ENCODE peak calls at places on chromosomes 12 and 14, in five cellular contexts. J is endothelial cell of umbilical vein, L is AG09309, S is RWPE1, V is RWPE2. P is an unnamed sample.

GRCh38 chr12:92421701-92422100 is 276.1 kb upstream of the BTG1 start:
- DNase-seq in J (peak), L (peak), S (no peak), V (no peak), P (no peak)

GRCh38 chr12:131167334-131167733 is 213.6 kb downstream of the ADGRD1 start:
- DNase-seq in J (no peak), L (no peak), S (no peak), V (no peak), P (no peak)

GRCh38 chr12:56880416-56881035 is 53.7 kb downstream of the SDR9C7 start:
- DNase-seq in J (no peak), L (no peak), S (no peak), V (no peak), P (no peak)

GRCh38 chr12:100953677-100954076 is 159.1 kb downstream of the ANO4 start:
- DNase-seq in J (no peak), L (no peak), S (no peak), V (no peak), P (no peak)

GRCh38 chr14:36717363-36717762 is 55.7 kb downstream of the PAX9 start:
- DNase-seq in J (no peak), L (no peak), S (no peak), V (no peak), P (no peak)

GRCh38 chr14:33408291-33408690 is 469.6 kb downstream of the NPAS3 start:
- DNase-seq in J (no peak), L (no peak), S (no peak), V (no peak), P (no peak)

GRCh38 chr12:79344855-79345840 is 345.6 kb downstream of the PAWR start:
- DNase-seq in J (peak), L (no peak), S (peak), V (no peak), P (peak)

GRCh38 chr12:51839310-51839943 is 9.1 kb downstream of the FIGNL2 start:
- DNase-seq in J (no peak), L (no peak), S (no peak), V (no peak), P (no peak)

GRCh38 chr14:60622920-60623263 is 26.4 kb downstream of the SIX1 start:
- DNase-seq in J (no peak), L (peak), S (no peak), V (no peak), P (no peak)

GRCh38 chr12:51908876-51909592 is 1.7 kb downstream of the ACVRL1 start:
- DNase-seq in J (no peak), L (no peak), S (no peak), V (no peak), P (no peak)

GRCh38 chr12:94690199-94690695 is 39.9 kb upstream of the TMCC3 start:
- DNase-seq in J (peak), L (no peak), S (no peak), V (no peak), P (no peak)

GRCh38 chr14:89473979-89474378 is 56.9 kb upstream of the FOXN3 start:
- DNase-seq in J (no peak), L (no peak), S (no peak), V (no peak), P (no peak)

GRCh38 chr12:52407918-52408317 is 1.8 kb upstream of the KRT82 start:
- DNase-seq in J (no peak), L (no peak), S (no peak), V (no peak), P (no peak)

GRCh38 chr14:21093769-21094681 is 4.4 kb downstream of the ZNF219 start:
- DNase-seq in J (no peak), L (no peak), S (no peak), V (no peak), P (no peak)

GRCh38 chr12:109870648-109871047 is 9.7 kb downstream of the GLTP start:
- DNase-seq in J (peak), L (no peak), S (no peak), V (no peak), P (no peak)

GRCh38 chr14:33949051-33950037 is 1.5 kb downstream of the EGLN3 start:
- DNase-seq in J (no peak), L (no peak), S (no peak), V (no peak), P (no peak)

GRCh38 chr12:34344851-34345522 is 322.7 kb downstream of the ALG10 start:
- DNase-seq in J (no peak), L (no peak), S (no peak), V (no peak), P (no peak)

GRCh38 chr14:83779266-83779665 is 1750.7 kb upstream of the FLRT2 start:
- DNase-seq in J (peak), L (no peak), S (peak), V (no peak), P (no peak)

GRCh38 chr12:51891843-51892242 is 3.9 kb downstream of the ANKRD33 start:
- DNase-seq in J (no peak), L (no peak), S (peak), V (no peak), P (no peak)

GRCh38 chr12:131844140-131844539 is 15.9 kb downstream of the MMP17 start:
- DNase-seq in J (no peak), L (no peak), S (no peak), V (no peak), P (no peak)

GRCh38 chr14:68722186-68722585 is 70.7 kb downstream of the ZFP36L1 start:
- DNase-seq in J (no peak), L (no peak), S (no peak), V (no peak), P (no peak)

GRCh38 chr12:10753066-10753465 is 29.9 kb upstream of the YBX3 start:
- DNase-seq in J (no peak), L (peak), S (peak), V (no peak), P (no peak)

GRCh38 chr14:34935552-34935951 is 47.2 kb upstream of the SRP54 start:
- DNase-seq in J (peak), L (no peak), S (no peak), V (no peak), P (no peak)

GRCh38 chr12:98816720-98817119 is 171.6 kb downstream of the APAF1 start:
- DNase-seq in J (no peak), L (no peak), S (no peak), V (no peak), P (no peak)

GRCh38 chr14:81400202-81400678 is at the start of gene STON2:
- DNase-seq in J (no peak), L (peak), S (peak), V (peak), P (no peak)

GRCh38 chr12:81327458-81327857 is 249.6 kb downstream of the ACSS3 start:
- DNase-seq in J (no peak), L (no peak), S (no peak), V (no peak), P (no peak)

GRCh38 chr12:124595444-124595843 is 28.0 kb upstream of the NCOR2 start:
- DNase-seq in J (no peak), L (no peak), S (no peak), V (no peak), P (no peak)

GRCh38 chr12:115872919-115873357 is 404.6 kb downstream of the MED13L start:
- DNase-seq in J (no peak), L (no peak), S (peak), V (peak), P (no peak)

GRCh38 chr12:93908846-93909592 is 231.8 kb downstream of the CRADD start:
- DNase-seq in J (no peak), L (no peak), S (peak), V (no peak), P (no peak)

GRCh38 chr14:61026523-61026922 is 45.5 kb downstream of the SLC38A6 start:
- DNase-seq in J (no peak), L (no peak), S (no peak), V (no peak), P (no peak)

GRCh38 chr14:36519431-36520321 is at the start of gene NKX2-1:
- DNase-seq in J (no peak), L (no peak), S (no peak), V (no peak), P (peak)

GRCh38 chr12:55745361-55746146 is 2.6 kb downstream of the GDF11 start:
- DNase-seq in J (no peak), L (no peak), S (no peak), V (no peak), P (no peak)

GRCh38 chr12:120692524-120693033 is 5.6 kb downstream of the MLEC start:
- DNase-seq in J (no peak), L (no peak), S (no peak), V (no peak), P (no peak)

GRCh38 chr12:21775130-21775920 is 819 bp upstream of the KCNJ8 start:
- DNase-seq in J (no peak), L (no peak), S (no peak), V (no peak), P (no peak)

GRCh38 chr12:21774358-21775129 is at the start of gene KCNJ8:
- DNase-seq in J (no peak), L (no peak), S (no peak), V (no peak), P (peak)

GRCh38 chr12:21773799-21774198 is 707 bp downstream of the KCNJ8 start:
- DNase-seq in J (no peak), L (no peak), S (no peak), V (no peak), P (no peak)

GRCh38 chr12:21771311-21771710 is 3.2 kb downstream of the KCNJ8 start:
- DNase-seq in J (no peak), L (no peak), S (no peak), V (no peak), P (no peak)

DNA sequence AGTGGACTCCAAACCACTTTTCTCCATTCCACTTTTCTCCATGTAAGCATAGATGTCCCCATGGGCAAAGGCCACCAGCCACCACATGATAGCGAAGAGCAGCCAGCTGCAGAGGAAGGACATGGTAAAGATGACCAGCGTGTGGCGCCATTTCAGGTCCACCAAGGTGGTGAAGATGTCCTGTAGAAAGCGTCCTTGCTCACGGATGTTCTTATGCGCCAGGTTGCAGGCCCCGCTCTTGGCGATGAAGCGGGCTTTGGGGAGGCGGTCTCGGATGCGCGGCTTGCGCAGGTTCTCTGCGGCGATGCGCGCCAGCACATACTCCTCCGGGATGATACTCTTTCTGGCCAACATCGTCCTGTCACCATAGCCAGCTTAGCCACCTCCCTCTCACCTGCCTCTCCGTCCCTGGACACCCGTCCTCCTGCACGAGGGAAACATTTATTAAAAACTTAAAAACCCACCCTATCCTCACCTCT is 1.2 kb downstream of the KCNJ8 start:
- DNase-seq in J (no peak), L (no peak), S (no peak), V (no peak), P (peak)
- TF ChIP-seq CTCF in J (no peak), L (peak), S (no peak), V (no peak), P (no peak)

DNA sequence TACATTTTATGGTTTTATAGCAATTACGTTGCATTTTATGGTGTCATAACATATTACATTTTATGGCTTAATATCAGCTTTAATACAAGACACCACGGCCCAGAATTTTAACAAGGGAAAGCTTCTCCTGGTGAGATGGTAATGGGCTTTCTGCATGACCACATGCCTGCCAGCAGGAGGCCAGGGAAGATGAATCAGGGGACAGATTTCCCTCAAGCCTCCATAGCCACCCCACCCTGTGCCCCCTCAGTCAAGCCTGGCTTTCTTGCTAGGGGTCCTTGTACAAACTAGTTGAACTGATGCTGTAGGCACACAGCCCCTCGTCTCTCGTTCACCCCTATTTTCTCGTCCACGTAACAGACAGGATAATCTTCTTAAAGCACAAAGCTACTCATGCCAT is 56.6 kb downstream of the HSPB8 start:
- DNase-seq in J (no peak), L (no peak), S (no peak), V (no peak), P (no peak)
- TF ChIP-seq CTCF in J (peak), L (no peak), S (no peak), V (no peak), P (no peak)

GRCh38 chr12:102022286-102022685 is 39.5 kb downstream of the WASHC3 start:
- DNase-seq in J (no peak), L (no peak), S (no peak), V (no peak), P (no peak)

GRCh38 chr12:102023343-102023930 is 38.4 kb downstream of the WASHC3 start:
- DNase-seq in J (no peak), L (peak), S (no peak), V (no peak), P (no peak)

GRCh38 chr12:102029148-102029547 is 32.6 kb downstream of the WASHC3 start:
- DNase-seq in J (no peak), L (no peak), S (no peak), V (no peak), P (no peak)

GRCh38 chr12:102024765-102025164 is 37.0 kb downstream of the WASHC3 start:
- DNase-seq in J (peak), L (no peak), S (no peak), V (no peak), P (no peak)

DNA sequence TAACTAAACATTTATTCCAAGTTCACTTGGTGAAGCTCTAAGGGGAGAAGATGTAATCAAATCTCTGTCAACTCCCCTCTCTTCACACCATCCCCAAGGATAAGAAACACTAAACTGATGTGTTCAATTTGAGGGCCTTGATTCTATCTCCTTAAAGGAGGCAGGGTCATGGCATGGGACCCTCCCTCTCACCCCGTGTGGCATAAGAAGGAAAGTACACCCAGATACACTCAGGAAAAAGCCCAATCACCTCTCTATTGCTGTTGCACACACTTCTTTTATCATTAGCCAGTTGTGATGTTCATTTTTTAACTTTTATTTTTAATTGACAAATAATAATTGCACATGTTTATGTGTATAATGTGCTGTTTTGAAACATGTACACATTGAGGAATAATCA is 35.1 kb downstream of the WASHC3 start:
- DNase-seq in J (no peak), L (no peak), S (no peak), V (no peak), P (no peak)
- TF ChIP-seq CTCF in J (no peak), L (no peak), S (no peak), V (no peak), P (no peak)

GRCh38 chr14:96797188-96797942 is at the start of gene VRK1:
- DNase-seq in J (peak), L (peak), S (peak), V (peak), P (peak)
- TF ChIP-seq CTCF in J (no peak), L (no peak), S (no peak), V (no peak), P (no peak)

GRCh38 chr12:27900920-27901879 is 71.3 kb downstream of the PTHLH start:
- DNase-seq in J (no peak), L (no peak), S (no peak), V (no peak), P (no peak)
- TF ChIP-seq CTCF in J (no peak), L (no peak), S (no peak), V (no peak), P (no peak)

GRCh38 chr12:15783288-15783687 is 5.9 kb downstream of the EPS8 start:
- DNase-seq in J (no peak), L (no peak), S (no peak), V (no peak), P (no peak)

GRCh38 chr12:15787801-15788200 is 1.4 kb downstream of the EPS8 start:
- DNase-seq in J (no peak), L (no peak), S (no peak), V (no peak), P (no peak)

GRCh38 chr12:15779925-15780324 is 9.3 kb downstream of the EPS8 start:
- DNase-seq in J (no peak), L (no peak), S (no peak), V (no peak), P (no peak)

GRCh38 chr12:15778126-15778525 is 11.1 kb downstream of the EPS8 start:
- DNase-seq in J (no peak), L (no peak), S (no peak), V (no peak), P (no peak)

DNA sequence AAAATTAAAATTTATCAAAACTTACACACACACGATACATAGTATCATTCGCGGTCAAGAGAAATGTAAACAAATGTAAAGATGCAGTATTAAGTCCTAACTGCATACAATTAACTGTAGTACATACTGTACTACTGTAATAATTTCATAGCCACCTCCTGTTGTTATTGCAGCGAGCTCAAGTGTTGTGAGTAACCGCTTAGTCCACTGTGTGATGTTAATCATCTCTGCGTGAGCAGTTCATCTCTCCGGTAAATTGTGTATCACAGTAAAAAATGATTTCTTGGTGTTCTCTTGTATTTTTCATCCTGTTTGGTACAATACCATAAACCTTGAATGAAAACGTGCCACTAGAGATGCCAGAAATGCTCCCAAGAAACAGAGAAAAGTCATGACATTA is 6.5 kb downstream of the EPS8 start:
- DNase-seq in J (no peak), L (no peak), S (no peak), V (no peak), P (no peak)
- TF ChIP-seq CTCF in J (no peak), L (no peak), S (no peak), V (no peak), P (no peak)

DNA sequence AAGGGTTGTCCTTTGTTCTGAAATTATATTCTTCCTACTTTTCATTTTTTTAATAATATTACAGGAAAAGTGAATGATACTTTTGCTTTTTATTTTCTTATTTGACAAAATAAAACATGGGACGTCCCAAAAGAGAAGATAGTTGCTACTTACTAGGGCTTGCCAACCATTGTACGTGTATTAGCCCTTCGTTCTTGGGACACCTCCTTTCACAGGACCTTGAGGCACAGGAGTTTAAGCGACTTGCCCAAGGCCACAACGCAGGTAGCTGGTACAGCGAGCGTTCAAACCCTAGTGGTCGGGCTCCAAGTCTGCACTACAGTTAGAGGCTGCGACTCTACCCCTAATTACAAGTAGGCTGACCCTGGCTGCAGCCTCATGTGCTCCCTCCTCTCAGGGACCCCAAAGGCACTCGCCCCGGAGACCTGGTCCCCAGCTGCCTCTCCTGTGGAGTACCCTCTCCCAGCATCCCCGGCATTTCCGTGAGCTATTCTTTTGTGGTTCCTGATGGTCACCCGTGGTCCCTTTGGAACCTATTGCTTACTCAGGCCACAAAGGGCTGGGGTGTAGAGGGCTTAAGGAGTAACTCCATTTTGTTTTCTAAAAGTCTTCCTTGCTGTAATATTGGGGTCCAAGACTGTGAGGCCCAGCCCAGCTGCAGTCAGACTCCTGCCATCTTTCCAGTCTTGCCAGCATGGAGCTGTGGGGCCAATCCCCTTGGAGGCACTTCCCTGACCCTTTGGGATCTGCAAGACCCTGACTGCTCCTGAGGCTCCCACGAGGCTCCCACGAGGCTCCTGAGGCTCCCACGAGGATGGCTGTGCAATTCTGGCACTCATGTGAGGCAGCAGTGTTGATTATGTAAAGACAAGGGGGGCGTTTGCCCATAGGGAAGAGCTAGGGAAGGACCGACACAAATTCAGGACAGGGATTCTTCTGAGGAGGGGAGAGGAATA is 49.7 kb downstream of the IQSEC3 start:
- DNase-seq in J (no peak), L (no peak), S (no peak), V (no peak), P (no peak)
- TF ChIP-seq CTCF in J (no peak), L (no peak), S (no peak), V (no peak), P (no peak)

DNA sequence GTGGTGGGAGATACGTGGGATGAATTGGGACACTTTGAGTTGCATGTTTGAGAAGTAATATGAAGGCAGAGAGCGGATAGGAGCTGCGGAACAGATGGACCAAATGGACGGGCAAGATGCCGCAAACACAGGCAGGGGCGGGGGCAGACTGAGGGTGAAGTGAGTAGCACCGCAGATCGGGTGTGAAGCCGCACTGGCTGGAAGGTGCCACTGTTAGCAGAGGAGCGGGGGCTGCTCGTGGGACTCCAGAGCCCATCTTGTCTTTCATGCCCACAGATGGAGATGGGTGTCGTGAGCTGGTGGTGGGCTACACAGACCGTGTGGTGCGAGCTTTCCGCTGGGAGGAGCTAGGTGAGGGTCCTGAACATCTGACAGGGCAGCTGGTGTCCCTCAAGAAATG is 7.3 kb downstream of the ITFG2 start:
- DNase-seq in J (no peak), L (no peak), S (no peak), V (no peak), P (no peak)
- TF ChIP-seq CTCF in J (no peak), L (no peak), S (no peak), V (no peak), P (no peak)

P was measured in GM10248.